ENCODE peak calls at places on chromosome 7, in six cellular contexts. One of them, this sample, is unnamed.

GRCh38 chr7:36847946-36848345 is 123.7 kb upstream of the AOAH start:
- DNase-seq in psoas muscle: no peak
- DNase-seq in gastrocnemius medialis: no peak
- DNase-seq in Panc1: no peak
- DNase-seq in adipocyte: no peak
- DNase-seq in tibial nerve: no peak
- DNase-seq in this sample: no peak

GRCh38 chr7:28942158-28942557 is 16.0 kb downstream of the TRIL start:
- DNase-seq in psoas muscle: no peak
- DNase-seq in gastrocnemius medialis: no peak
- DNase-seq in Panc1: no peak
- DNase-seq in adipocyte: no peak
- DNase-seq in tibial nerve: no peak
- DNase-seq in this sample: peak; percentile 18

GRCh38 chr7:17560516-17560915 is 262.1 kb downstream of the AHR start:
- DNase-seq in psoas muscle: no peak
- DNase-seq in gastrocnemius medialis: no peak
- DNase-seq in Panc1: no peak
- DNase-seq in adipocyte: no peak
- DNase-seq in tibial nerve: no peak
- DNase-seq in this sample: peak; percentile 37

GRCh38 chr7:74544706-74545469 is 91.2 kb downstream of the GTF2IRD1 start:
- DNase-seq in psoas muscle: no peak
- DNase-seq in gastrocnemius medialis: no peak
- DNase-seq in Panc1: peak; percentile 17
- DNase-seq in adipocyte: peak; percentile 25
- DNase-seq in tibial nerve: no peak
- DNase-seq in this sample: peak; percentile 38

GRCh38 chr7:155815332-155816191 is 3.3 kb upstream of the SHH start:
- DNase-seq in psoas muscle: no peak
- DNase-seq in gastrocnemius medialis: no peak
- DNase-seq in Panc1: no peak
- DNase-seq in adipocyte: peak; percentile 53
- DNase-seq in tibial nerve: no peak
- DNase-seq in this sample: peak; percentile 69

GRCh38 chr7:140635821-140636220 is 4.8 kb downstream of the DENND2A start:
- DNase-seq in psoas muscle: no peak
- DNase-seq in gastrocnemius medialis: no peak
- DNase-seq in Panc1: no peak
- DNase-seq in adipocyte: no peak
- DNase-seq in tibial nerve: no peak
- DNase-seq in this sample: no peak

GRCh38 chr7:10412426-10413019 is 561.1 kb upstream of the PHF14 start:
- DNase-seq in psoas muscle: no peak
- DNase-seq in gastrocnemius medialis: no peak
- DNase-seq in Panc1: peak; percentile 15
- DNase-seq in adipocyte: peak; percentile 51
- DNase-seq in tibial nerve: peak; percentile 42
- DNase-seq in this sample: peak; percentile 53

GRCh38 chr7:33186187-33186586 is 56.8 kb downstream of the BBS9 start:
- DNase-seq in psoas muscle: no peak
- DNase-seq in gastrocnemius medialis: no peak
- DNase-seq in Panc1: no peak
- DNase-seq in adipocyte: peak; percentile 20
- DNase-seq in tibial nerve: no peak
- DNase-seq in this sample: peak; percentile 70

GRCh38 chr7:127598318-127598717 is 4.8 kb downstream of the FSCN3 start:
- DNase-seq in psoas muscle: no peak
- DNase-seq in gastrocnemius medialis: no peak
- DNase-seq in Panc1: no peak
- DNase-seq in adipocyte: no peak
- DNase-seq in tibial nerve: no peak
- DNase-seq in this sample: peak; percentile 29

GRCh38 chr7:44124822-44125202 is 1.5 kb upstream of the POLD2 start:
- DNase-seq in psoas muscle: peak; percentile 8
- DNase-seq in gastrocnemius medialis: no peak
- DNase-seq in Panc1: no peak
- DNase-seq in adipocyte: no peak
- DNase-seq in tibial nerve: no peak
- DNase-seq in this sample: no peak

GRCh38 chr7:2309889-2310331 is 4.3 kb downstream of the SNX8 start:
- DNase-seq in psoas muscle: no peak
- DNase-seq in gastrocnemius medialis: no peak
- DNase-seq in Panc1: no peak
- DNase-seq in adipocyte: peak; percentile 65
- DNase-seq in tibial nerve: peak; percentile 16
- DNase-seq in this sample: no peak

GRCh38 chr7:19519443-19519977 is 189.3 kb downstream of the POLR1F start:
- DNase-seq in psoas muscle: no peak
- DNase-seq in gastrocnemius medialis: no peak
- DNase-seq in Panc1: no peak
- DNase-seq in adipocyte: no peak
- DNase-seq in tibial nerve: no peak
- DNase-seq in this sample: peak; percentile 37

DNA sequence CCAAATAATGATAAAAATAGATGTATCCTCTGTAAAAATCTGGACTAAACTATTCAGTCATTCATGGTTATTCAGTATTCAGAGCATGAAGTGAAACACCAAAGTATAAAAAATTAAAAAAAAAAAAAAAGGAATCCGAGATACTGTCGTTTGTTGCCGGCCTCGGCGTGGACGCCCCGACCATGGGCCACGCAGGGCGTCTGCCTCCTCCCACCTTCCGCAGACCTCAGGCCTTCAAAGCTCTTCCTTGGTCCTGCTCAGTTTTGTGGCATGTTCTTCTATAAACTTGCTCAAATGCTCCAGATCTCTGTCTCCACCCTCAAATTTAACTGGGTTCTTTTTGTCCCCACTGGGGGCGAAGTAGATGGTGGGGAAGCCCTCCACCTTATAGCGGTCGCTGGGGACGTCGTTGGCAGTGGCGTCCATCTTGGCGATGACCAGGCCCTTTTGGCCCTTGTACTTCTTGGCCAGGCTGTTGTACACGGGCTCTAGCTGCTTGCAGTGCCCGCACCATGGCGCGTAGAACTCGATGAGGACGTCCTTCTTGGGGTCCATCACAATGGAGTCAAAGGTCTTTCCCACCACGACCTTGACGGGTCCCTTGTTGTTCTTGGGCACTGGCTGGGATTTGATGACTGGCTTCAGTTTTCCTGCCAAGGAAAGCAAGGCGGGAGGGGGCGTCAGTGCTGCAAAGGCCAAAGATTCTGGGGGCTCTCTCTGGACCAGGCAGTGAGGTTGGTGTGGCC is 24.6 kb downstream of the PDIA4 start:
- DNase-seq in psoas muscle: no peak
- DNase-seq in gastrocnemius medialis: no peak
- DNase-seq in Panc1: no peak
- DNase-seq in adipocyte: no peak
- DNase-seq in tibial nerve: no peak
- DNase-seq in this sample: no peak
- H3K36me3 ChIP-seq in psoas muscle: peaks cover 51% of the 10 kb centered on the region
- H3K36me3 ChIP-seq in gastrocnemius medialis: no peaks in the 10 kb centered on the region
- H3K36me3 ChIP-seq in Panc1: peaks cover 22% of the 10 kb centered on the region
- H3K36me3 ChIP-seq in adipocyte: peaks cover 54% of the 10 kb centered on the region
- H3K36me3 ChIP-seq in tibial nerve: peaks cover 72% of the 10 kb centered on the region
- H3K36me3 ChIP-seq in this sample: peaks cover 6% of the 10 kb centered on the region

GRCh38 chr7:100364480-100364879 is 6.6 kb downstream of the PILRB start:
- DNase-seq in psoas muscle: no peak
- DNase-seq in gastrocnemius medialis: no peak
- DNase-seq in Panc1: no peak
- DNase-seq in adipocyte: no peak
- DNase-seq in tibial nerve: no peak
- DNase-seq in this sample: no peak

GRCh38 chr7:100367251-100367620 is 6.1 kb upstream of the PILRA start:
- DNase-seq in psoas muscle: no peak
- DNase-seq in gastrocnemius medialis: no peak
- DNase-seq in Panc1: no peak
- DNase-seq in adipocyte: no peak
- DNase-seq in tibial nerve: no peak
- DNase-seq in this sample: no peak

GRCh38 chr7:100366411-100367250 is 6.7 kb upstream of the PILRA start:
- DNase-seq in psoas muscle: no peak
- DNase-seq in gastrocnemius medialis: no peak
- DNase-seq in Panc1: no peak
- DNase-seq in adipocyte: no peak
- DNase-seq in tibial nerve: no peak
- DNase-seq in this sample: no peak

GRCh38 chr7:100360102-100360607 is 2.2 kb downstream of the PILRB start:
- DNase-seq in psoas muscle: no peak
- DNase-seq in gastrocnemius medialis: no peak
- DNase-seq in Panc1: no peak
- DNase-seq in adipocyte: no peak
- DNase-seq in tibial nerve: no peak
- DNase-seq in this sample: no peak

GRCh38 chr7:100363098-100363497 is 5.2 kb downstream of the PILRB start:
- DNase-seq in psoas muscle: no peak
- DNase-seq in gastrocnemius medialis: no peak
- DNase-seq in Panc1: no peak
- DNase-seq in adipocyte: no peak
- DNase-seq in tibial nerve: no peak
- DNase-seq in this sample: no peak
- H3K4me1 ChIP-seq in psoas muscle: no peaks in the 10 kb centered on the region
- H3K4me1 ChIP-seq in gastrocnemius medialis: no peaks in the 10 kb centered on the region
- H3K4me1 ChIP-seq in Panc1: peaks cover 3% of the 10 kb centered on the region
- H3K4me1 ChIP-seq in adipocyte: peaks cover 27% of the 10 kb centered on the region
- H3K4me1 ChIP-seq in tibial nerve: no peaks in the 10 kb centered on the region
- H3K4me1 ChIP-seq in this sample: no peaks in the 10 kb centered on the region

DNA sequence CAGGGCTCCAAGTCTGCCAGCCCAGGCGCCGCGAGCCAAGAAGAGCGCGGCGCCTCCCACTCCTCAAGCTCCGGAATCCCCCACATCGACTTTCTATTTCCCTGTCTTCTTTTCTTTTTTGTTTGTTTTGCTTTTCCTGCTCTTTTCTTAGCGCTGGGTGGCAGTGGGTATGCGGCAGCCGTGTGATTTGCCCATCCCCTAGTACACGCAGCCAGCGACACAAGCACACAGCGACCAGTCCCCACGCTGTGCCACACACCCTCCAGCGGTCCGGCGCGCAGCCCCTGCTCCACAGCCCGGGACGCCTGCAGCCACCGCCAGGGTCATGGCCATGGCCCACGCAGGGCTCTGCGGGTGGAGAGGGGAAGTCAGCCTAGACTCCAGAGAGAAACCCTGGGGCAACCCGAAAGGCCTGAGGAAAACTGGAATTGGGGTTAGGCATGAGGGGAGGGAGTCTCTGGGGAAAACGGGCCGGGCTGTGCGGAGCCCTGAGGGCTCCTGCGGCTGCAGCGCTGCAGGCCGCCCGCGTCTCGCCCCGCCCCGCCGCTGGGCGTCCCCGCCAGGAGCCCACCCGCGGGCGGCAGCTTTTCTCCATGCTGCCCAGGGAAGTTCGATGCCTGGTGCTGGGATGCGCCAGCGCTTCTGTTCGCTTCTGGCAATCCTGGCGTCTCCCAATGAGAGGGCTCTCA is 2.5 kb downstream of the CHRM2 start:
- DNase-seq in psoas muscle: peak; percentile 11
- DNase-seq in gastrocnemius medialis: no peak
- DNase-seq in Panc1: no peak
- DNase-seq in adipocyte: peak; percentile 65
- DNase-seq in tibial nerve: no peak
- DNase-seq in this sample: peak; percentile 28
- H3K27me3 ChIP-seq in psoas muscle: peaks cover 8% of the 10 kb centered on the region
- H3K27me3 ChIP-seq in gastrocnemius medialis: peaks cover 34% of the 10 kb centered on the region
- H3K27me3 ChIP-seq in Panc1: peaks cover 2% of the 10 kb centered on the region
- H3K27me3 ChIP-seq in adipocyte: peaks cover 59% of the 10 kb centered on the region
- H3K27me3 ChIP-seq in tibial nerve: no peaks in the 10 kb centered on the region
- H3K27me3 ChIP-seq in this sample: peaks cover 31% of the 10 kb centered on the region

GRCh38 chr7:98944386-98944785 is 66.1 kb downstream of the TRRAP start:
- DNase-seq in psoas muscle: no peak
- DNase-seq in gastrocnemius medialis: no peak
- DNase-seq in Panc1: no peak
- DNase-seq in adipocyte: no peak
- DNase-seq in tibial nerve: no peak
- DNase-seq in this sample: no peak

GRCh38 chr7:98945852-98946251 is 67.5 kb downstream of the TRRAP start:
- DNase-seq in psoas muscle: no peak
- DNase-seq in gastrocnemius medialis: no peak
- DNase-seq in Panc1: no peak
- DNase-seq in adipocyte: no peak
- DNase-seq in tibial nerve: no peak
- DNase-seq in this sample: no peak

GRCh38 chr7:98946389-98946788 is 68.1 kb downstream of the TRRAP start:
- DNase-seq in psoas muscle: no peak
- DNase-seq in gastrocnemius medialis: no peak
- DNase-seq in Panc1: no peak
- DNase-seq in adipocyte: no peak
- DNase-seq in tibial nerve: no peak
- DNase-seq in this sample: no peak

GRCh38 chr7:98949336-98950044 is 71.2 kb downstream of the TRRAP start:
- DNase-seq in psoas muscle: peak; percentile 29
- DNase-seq in gastrocnemius medialis: no peak
- DNase-seq in Panc1: no peak
- DNase-seq in adipocyte: no peak
- DNase-seq in tibial nerve: no peak
- DNase-seq in this sample: no peak
- H3K36me3 ChIP-seq in psoas muscle: peaks cover 93% of the 10 kb centered on the region
- H3K36me3 ChIP-seq in gastrocnemius medialis: no peaks in the 10 kb centered on the region
- H3K36me3 ChIP-seq in Panc1: peaks cover 23% of the 10 kb centered on the region
- H3K36me3 ChIP-seq in adipocyte: peaks cover 84% of the 10 kb centered on the region
- H3K36me3 ChIP-seq in tibial nerve: peaks cover 98% of the 10 kb centered on the region
- H3K36me3 ChIP-seq in this sample: peaks cover 62% of the 10 kb centered on the region

GRCh38 chr7:92769361-92769633 is 67.1 kb downstream of the CDK6 start:
- DNase-seq in psoas muscle: no peak
- DNase-seq in gastrocnemius medialis: no peak
- DNase-seq in Panc1: no peak
- DNase-seq in adipocyte: no peak
- DNase-seq in tibial nerve: no peak
- DNase-seq in this sample: no peak

GRCh38 chr7:92766461-92767003 is 69.8 kb downstream of the CDK6 start:
- DNase-seq in psoas muscle: no peak
- DNase-seq in gastrocnemius medialis: no peak
- DNase-seq in Panc1: no peak
- DNase-seq in adipocyte: no peak
- DNase-seq in tibial nerve: peak; percentile 15
- DNase-seq in this sample: peak; percentile 65

GRCh38 chr7:92768501-92769360 is 67.6 kb downstream of the CDK6 start:
- DNase-seq in psoas muscle: no peak
- DNase-seq in gastrocnemius medialis: no peak
- DNase-seq in Panc1: no peak
- DNase-seq in adipocyte: peak; percentile 41
- DNase-seq in tibial nerve: no peak
- DNase-seq in this sample: peak; percentile 48

GRCh38 chr7:92765725-92766124 is 70.6 kb downstream of the CDK6 start:
- DNase-seq in psoas muscle: no peak
- DNase-seq in gastrocnemius medialis: no peak
- DNase-seq in Panc1: no peak
- DNase-seq in adipocyte: peak; percentile 88
- DNase-seq in tibial nerve: no peak
- DNase-seq in this sample: peak; percentile 88

GRCh38 chr7:92767427-92767826 is 68.9 kb downstream of the CDK6 start:
- DNase-seq in psoas muscle: no peak
- DNase-seq in gastrocnemius medialis: no peak
- DNase-seq in Panc1: no peak
- DNase-seq in adipocyte: no peak
- DNase-seq in tibial nerve: no peak
- DNase-seq in this sample: peak; percentile 64
- H3K4me1 ChIP-seq in psoas muscle: no peaks in the 10 kb centered on the region
- H3K4me1 ChIP-seq in gastrocnemius medialis: peaks cover 7% of the 10 kb centered on the region
- H3K4me1 ChIP-seq in Panc1: peaks cover 54% of the 10 kb centered on the region
- H3K4me1 ChIP-seq in adipocyte: peaks cover 56% of the 10 kb centered on the region
- H3K4me1 ChIP-seq in tibial nerve: peaks cover 18% of the 10 kb centered on the region
- H3K4me1 ChIP-seq in this sample: peaks cover 75% of the 10 kb centered on the region

GRCh38 chr7:27092753-27093097 is 3.1 kb downstream of the HOXA1 start:
- DNase-seq in psoas muscle: no peak
- DNase-seq in gastrocnemius medialis: no peak
- DNase-seq in Panc1: no peak
- DNase-seq in adipocyte: no peak
- DNase-seq in tibial nerve: no peak
- DNase-seq in this sample: no peak
- H3K27me3 ChIP-seq in psoas muscle: peaks cover 7% of the 10 kb centered on the region
- H3K27me3 ChIP-seq in gastrocnemius medialis: peaks cover 20% of the 10 kb centered on the region
- H3K27me3 ChIP-seq in Panc1: no peaks in the 10 kb centered on the region
- H3K27me3 ChIP-seq in adipocyte: no peaks in the 10 kb centered on the region
- H3K27me3 ChIP-seq in tibial nerve: no peaks in the 10 kb centered on the region
- H3K27me3 ChIP-seq in this sample: peaks cover 8% of the 10 kb centered on the region

This sample was measured in GM23248.